ENCODE peak calls at places on chromosome 20, in nine cellular contexts. One of them, this sample, is unnamed.

GRCh38 chr20:44014807-44015732 is 100.4 kb downstream of the TOX2 start:
- DNase-seq in HFF-Myc: no peak
- DNase-seq in AG04450: no peak
- DNase-seq in NCI-H1436: no peak
- DNase-seq in NCI-H146: no peak
- DNase-seq in neuronal stem cell: no peak
- DNase-seq in AG08395: no peak
- DNase-seq in cardiac septum: peak; percentile 65
- DNase-seq in CD8-positive, alpha-beta memory T cell: no peak
- DNase-seq in this sample: no peak

GRCh38 chr20:10344953-10345352 is 89.1 kb downstream of the MKKS start:
- DNase-seq in NCI-H1436: no peak
- DNase-seq in HFF-Myc: no peak
- DNase-seq in cardiac septum: no peak
- DNase-seq in CD8-positive, alpha-beta memory T cell: no peak
- DNase-seq in NCI-H146: no peak
- DNase-seq in neuronal stem cell: no peak
- DNase-seq in AG04450: no peak
- DNase-seq in AG08395: no peak
- DNase-seq in this sample: no peak

GRCh38 chr20:43666376-43667328 is at the start of gene MYBL2:
- DNase-seq in CD8-positive, alpha-beta memory T cell: peak; percentile 66
- DNase-seq in NCI-H1436: peak; percentile 71
- DNase-seq in cardiac septum: peak; percentile 85
- DNase-seq in AG08395: peak; percentile 71
- DNase-seq in AG04450: no peak
- DNase-seq in HFF-Myc: no peak
- DNase-seq in neuronal stem cell: peak; percentile 73
- DNase-seq in NCI-H146: peak; percentile 91
- DNase-seq in this sample: peak; percentile 36

GRCh38 chr20:38372830-38373229 is 26.5 kb downstream of the LBP start:
- DNase-seq in neuronal stem cell: no peak
- DNase-seq in HFF-Myc: no peak
- DNase-seq in AG08395: no peak
- DNase-seq in NCI-H1436: no peak
- DNase-seq in cardiac septum: no peak
- DNase-seq in AG04450: no peak
- DNase-seq in CD8-positive, alpha-beta memory T cell: no peak
- DNase-seq in NCI-H146: no peak
- DNase-seq in this sample: no peak

GRCh38 chr20:20557406-20557805 is 155.0 kb downstream of the RALGAPA2 start:
- DNase-seq in NCI-H1436: no peak
- DNase-seq in HFF-Myc: no peak
- DNase-seq in AG08395: no peak
- DNase-seq in NCI-H146: no peak
- DNase-seq in neuronal stem cell: no peak
- DNase-seq in CD8-positive, alpha-beta memory T cell: no peak
- DNase-seq in cardiac septum: no peak
- DNase-seq in AG04450: no peak
- DNase-seq in this sample: no peak

GRCh38 chr20:17505664-17506517 is 25.3 kb downstream of the BFSP1 start:
- DNase-seq in AG08395: no peak
- DNase-seq in neuronal stem cell: no peak
- DNase-seq in AG04450: no peak
- DNase-seq in NCI-H1436: no peak
- DNase-seq in NCI-H146: no peak
- DNase-seq in cardiac septum: no peak
- DNase-seq in HFF-Myc: no peak
- DNase-seq in CD8-positive, alpha-beta memory T cell: no peak
- DNase-seq in this sample: peak; percentile 18

GRCh38 chr20:46990017-46990810 is 95.6 kb downstream of the EYA2 start:
- DNase-seq in cardiac septum: no peak
- DNase-seq in NCI-H146: no peak
- DNase-seq in HFF-Myc: no peak
- DNase-seq in CD8-positive, alpha-beta memory T cell: no peak
- DNase-seq in neuronal stem cell: peak; percentile 43
- DNase-seq in NCI-H1436: no peak
- DNase-seq in AG04450: no peak
- DNase-seq in AG08395: peak; percentile 48
- DNase-seq in this sample: no peak

GRCh38 chr20:19889011-19889953 is 127.9 kb upstream of the NAA20 start:
- DNase-seq in AG08395: peak; percentile 88
- DNase-seq in AG04450: peak; percentile 29
- DNase-seq in cardiac septum: peak; percentile 78
- DNase-seq in NCI-H146: no peak
- DNase-seq in neuronal stem cell: no peak
- DNase-seq in CD8-positive, alpha-beta memory T cell: no peak
- DNase-seq in HFF-Myc: peak; percentile 42
- DNase-seq in NCI-H1436: peak; percentile 13
- DNase-seq in this sample: peak; percentile 79

GRCh38 chr20:45822863-45823262 is 4.2 kb downstream of the TNNC2 start:
- DNase-seq in neuronal stem cell: no peak
- DNase-seq in AG08395: peak; percentile 37
- DNase-seq in NCI-H146: peak; percentile 59
- DNase-seq in HFF-Myc: no peak
- DNase-seq in CD8-positive, alpha-beta memory T cell: no peak
- DNase-seq in NCI-H1436: peak; percentile 7
- DNase-seq in cardiac septum: no peak
- DNase-seq in AG04450: no peak
- DNase-seq in this sample: no peak

GRCh38 chr20:8515810-8516435 is 383.9 kb downstream of the PLCB1 start:
- DNase-seq in CD8-positive, alpha-beta memory T cell: no peak
- DNase-seq in AG08395: no peak
- DNase-seq in cardiac septum: no peak
- DNase-seq in NCI-H146: no peak
- DNase-seq in neuronal stem cell: no peak
- DNase-seq in HFF-Myc: no peak
- DNase-seq in NCI-H1436: no peak
- DNase-seq in AG04450: no peak
- DNase-seq in this sample: no peak

GRCh38 chr20:23161244-23161875 is 75.2 kb upstream of the CD93 start:
- DNase-seq in CD8-positive, alpha-beta memory T cell: no peak
- DNase-seq in neuronal stem cell: no peak
- DNase-seq in AG08395: no peak
- DNase-seq in NCI-H146: no peak
- DNase-seq in HFF-Myc: no peak
- DNase-seq in AG04450: no peak
- DNase-seq in NCI-H1436: no peak
- DNase-seq in cardiac septum: no peak
- DNase-seq in this sample: no peak

GRCh38 chr20:18404172-18404571 is 62.7 kb downstream of the DZANK1 start:
- DNase-seq in cardiac septum: no peak
- DNase-seq in neuronal stem cell: no peak
- DNase-seq in CD8-positive, alpha-beta memory T cell: no peak
- DNase-seq in NCI-H146: no peak
- DNase-seq in AG04450: no peak
- DNase-seq in NCI-H1436: no peak
- DNase-seq in HFF-Myc: no peak
- DNase-seq in AG08395: peak; percentile 58
- DNase-seq in this sample: peak; percentile 50

GRCh38 chr20:57880155-57880648 is 170.4 kb upstream of the PMEPA1 start:
- DNase-seq in cardiac septum: peak; percentile 77
- DNase-seq in AG04450: no peak
- DNase-seq in neuronal stem cell: no peak
- DNase-seq in CD8-positive, alpha-beta memory T cell: no peak
- DNase-seq in AG08395: peak; percentile 28
- DNase-seq in HFF-Myc: no peak
- DNase-seq in NCI-H1436: no peak
- DNase-seq in NCI-H146: no peak
- DNase-seq in this sample: no peak

GRCh38 chr20:17936791-17937687 is 31.6 kb downstream of the SNX5 start:
- DNase-seq in NCI-H1436: no peak
- DNase-seq in neuronal stem cell: no peak
- DNase-seq in cardiac septum: no peak
- DNase-seq in CD8-positive, alpha-beta memory T cell: no peak
- DNase-seq in AG04450: peak; percentile 86
- DNase-seq in AG08395: peak; percentile 72
- DNase-seq in NCI-H146: no peak
- DNase-seq in HFF-Myc: no peak
- DNase-seq in this sample: no peak

GRCh38 chr20:63738687-63739128 is 868 bp upstream of the SLC2A4RG start:
- DNase-seq in NCI-H1436: no peak
- DNase-seq in cardiac septum: peak; percentile 80
- DNase-seq in HFF-Myc: no peak
- DNase-seq in CD8-positive, alpha-beta memory T cell: peak; percentile 39
- DNase-seq in neuronal stem cell: peak; percentile 70
- DNase-seq in NCI-H146: peak; percentile 15
- DNase-seq in AG08395: no peak
- DNase-seq in AG04450: no peak
- DNase-seq in this sample: no peak

GRCh38 chr20:63035284-63036185 is 28.8 kb upstream of the BHLHE23 start:
- DNase-seq in cardiac septum: peak; percentile 59
- DNase-seq in neuronal stem cell: no peak
- DNase-seq in HFF-Myc: no peak
- DNase-seq in AG08395: no peak
- DNase-seq in CD8-positive, alpha-beta memory T cell: no peak
- DNase-seq in NCI-H1436: no peak
- DNase-seq in NCI-H146: no peak
- DNase-seq in AG04450: no peak
- DNase-seq in this sample: no peak

GRCh38 chr20:47568019-47568418 is 66.3 kb downstream of the NCOA3 start:
- DNase-seq in AG04450: peak; percentile 81
- DNase-seq in neuronal stem cell: no peak
- DNase-seq in CD8-positive, alpha-beta memory T cell: no peak
- DNase-seq in cardiac septum: no peak
- DNase-seq in NCI-H1436: no peak
- DNase-seq in AG08395: peak; percentile 78
- DNase-seq in HFF-Myc: peak; percentile 44
- DNase-seq in NCI-H146: peak; percentile 52
- DNase-seq in this sample: peak; percentile 91

GRCh38 chr20:2699775-2700413 is 7.3 kb downstream of the EBF4 start:
- DNase-seq in NCI-H1436: no peak
- DNase-seq in CD8-positive, alpha-beta memory T cell: no peak
- DNase-seq in AG04450: no peak
- DNase-seq in neuronal stem cell: no peak
- DNase-seq in AG08395: no peak
- DNase-seq in NCI-H146: no peak
- DNase-seq in cardiac septum: no peak
- DNase-seq in HFF-Myc: no peak
- DNase-seq in this sample: no peak

GRCh38 chr20:36836591-36837329 is 39.2 kb upstream of the TLDC2 start:
- DNase-seq in cardiac septum: no peak
- DNase-seq in neuronal stem cell: no peak
- DNase-seq in NCI-H1436: peak; percentile 37
- DNase-seq in AG08395: no peak
- DNase-seq in AG04450: no peak
- DNase-seq in HFF-Myc: no peak
- DNase-seq in CD8-positive, alpha-beta memory T cell: peak; percentile 15
- DNase-seq in NCI-H146: peak; percentile 77
- DNase-seq in this sample: peak; percentile 43

GRCh38 chr20:50587291-50587961 is 77.2 kb downstream of the PTPN1 start:
- DNase-seq in neuronal stem cell: no peak
- DNase-seq in AG04450: no peak
- DNase-seq in AG08395: no peak
- DNase-seq in NCI-H146: no peak
- DNase-seq in cardiac septum: no peak
- DNase-seq in NCI-H1436: no peak
- DNase-seq in CD8-positive, alpha-beta memory T cell: no peak
- DNase-seq in HFF-Myc: no peak
- DNase-seq in this sample: no peak

GRCh38 chr20:59813948-59814834 is 119.2 kb downstream of the SYCP2 start:
- DNase-seq in AG04450: no peak
- DNase-seq in cardiac septum: peak; percentile 67
- DNase-seq in CD8-positive, alpha-beta memory T cell: no peak
- DNase-seq in AG08395: no peak
- DNase-seq in HFF-Myc: no peak
- DNase-seq in NCI-H1436: no peak
- DNase-seq in neuronal stem cell: no peak
- DNase-seq in NCI-H146: no peak
- DNase-seq in this sample: no peak

GRCh38 chr20:37526839-37527637 is 638 bp downstream of the BLCAP start:
- DNase-seq in NCI-H1436: no peak
- DNase-seq in HFF-Myc: no peak
- DNase-seq in AG08395: no peak
- DNase-seq in AG04450: no peak
- DNase-seq in NCI-H146: no peak
- DNase-seq in cardiac septum: no peak
- DNase-seq in CD8-positive, alpha-beta memory T cell: no peak
- DNase-seq in neuronal stem cell: no peak
- DNase-seq in this sample: no peak

GRCh38 chr20:431012-431904 is 23.2 kb downstream of the RBCK1 start:
- DNase-seq in neuronal stem cell: peak; percentile 43
- DNase-seq in AG04450: peak; percentile 23
- DNase-seq in HFF-Myc: no peak
- DNase-seq in cardiac septum: no peak
- DNase-seq in AG08395: peak; percentile 74
- DNase-seq in NCI-H146: peak; percentile 69
- DNase-seq in NCI-H1436: peak; percentile 65
- DNase-seq in CD8-positive, alpha-beta memory T cell: peak; percentile 12
- DNase-seq in this sample: peak; percentile 77

GRCh38 chr20:15162061-15162740 is 824.8 kb upstream of the FLRT3 start:
- DNase-seq in NCI-H146: no peak
- DNase-seq in cardiac septum: no peak
- DNase-seq in HFF-Myc: no peak
- DNase-seq in CD8-positive, alpha-beta memory T cell: no peak
- DNase-seq in AG04450: no peak
- DNase-seq in AG08395: peak; percentile 6
- DNase-seq in neuronal stem cell: no peak
- DNase-seq in NCI-H1436: no peak
- DNase-seq in this sample: peak; percentile 40

GRCh38 chr20:46279104-46279503 is 29.2 kb downstream of the CDH22 start:
- DNase-seq in HFF-Myc: no peak
- DNase-seq in AG04450: no peak
- DNase-seq in NCI-H1436: no peak
- DNase-seq in CD8-positive, alpha-beta memory T cell: no peak
- DNase-seq in AG08395: no peak
- DNase-seq in cardiac septum: no peak
- DNase-seq in neuronal stem cell: no peak
- DNase-seq in NCI-H146: peak; percentile 15
- DNase-seq in this sample: no peak

GRCh38 chr20:57251949-57252348 is 14.5 kb downstream of the BMP7 start:
- DNase-seq in cardiac septum: no peak
- DNase-seq in neuronal stem cell: no peak
- DNase-seq in NCI-H146: no peak
- DNase-seq in NCI-H1436: no peak
- DNase-seq in HFF-Myc: no peak
- DNase-seq in AG04450: no peak
- DNase-seq in AG08395: no peak
- DNase-seq in CD8-positive, alpha-beta memory T cell: no peak
- DNase-seq in this sample: no peak

GRCh38 chr20:21509597-21510331 is 4.1 kb downstream of the NKX2-2 start:
- DNase-seq in AG04450: no peak
- DNase-seq in HFF-Myc: no peak
- DNase-seq in cardiac septum: no peak
- DNase-seq in AG08395: peak; percentile 66
- DNase-seq in NCI-H146: no peak
- DNase-seq in CD8-positive, alpha-beta memory T cell: no peak
- DNase-seq in neuronal stem cell: no peak
- DNase-seq in NCI-H1436: no peak
- DNase-seq in this sample: no peak

GRCh38 chr20:25750220-25750764 is 53.6 kb upstream of the ZNF337 start:
- DNase-seq in neuronal stem cell: no peak
- DNase-seq in HFF-Myc: no peak
- DNase-seq in AG04450: no peak
- DNase-seq in NCI-H1436: no peak
- DNase-seq in NCI-H146: no peak
- DNase-seq in cardiac septum: no peak
- DNase-seq in CD8-positive, alpha-beta memory T cell: no peak
- DNase-seq in AG08395: no peak
- DNase-seq in this sample: no peak

GRCh38 chr20:24389686-24390085 is 79.7 kb upstream of the SYNDIG1 start:
- DNase-seq in NCI-H1436: no peak
- DNase-seq in neuronal stem cell: no peak
- DNase-seq in HFF-Myc: no peak
- DNase-seq in AG04450: no peak
- DNase-seq in cardiac septum: no peak
- DNase-seq in CD8-positive, alpha-beta memory T cell: peak; percentile 64
- DNase-seq in AG08395: no peak
- DNase-seq in NCI-H146: no peak
- DNase-seq in this sample: no peak

GRCh38 chr20:50245561-50246366 is 55.1 kb downstream of the CEBPB start:
- DNase-seq in NCI-H1436: no peak
- DNase-seq in neuronal stem cell: no peak
- DNase-seq in HFF-Myc: peak; percentile 52
- DNase-seq in cardiac septum: no peak
- DNase-seq in NCI-H146: no peak
- DNase-seq in AG04450: no peak
- DNase-seq in CD8-positive, alpha-beta memory T cell: no peak
- DNase-seq in AG08395: peak; percentile 59
- DNase-seq in this sample: peak; percentile 85

GRCh38 chr20:34072778-34073177 is 39.3 kb downstream of the EIF2S2 start:
- DNase-seq in CD8-positive, alpha-beta memory T cell: no peak
- DNase-seq in HFF-Myc: no peak
- DNase-seq in NCI-H146: no peak
- DNase-seq in AG04450: no peak
- DNase-seq in cardiac septum: no peak
- DNase-seq in NCI-H1436: no peak
- DNase-seq in AG08395: no peak
- DNase-seq in neuronal stem cell: no peak
- DNase-seq in this sample: no peak

This sample was measured in H4.